ENCODE peak calls at places on chromosomes 4 and X, in six cellular contexts. A is astrocyte of the hippocampus; I is MCF 10A; Z is left ventricle myocardium inferior; P is stimulated activated CD4-positive, alpha-beta T cell treated with anti-CD3 and anti-CD28 coated beads, Interleukin-15, amount 100 ng/mL, for 1 hour; U is left kidney. F is an unnamed sample.

GRCh38 chr4:184439856-184440592 is 34.3 kb downstream of the IRF2 start:
- DNase-seq in P (no peak), A (no peak), Z (no peak), I (no peak), U (peak; percentile 32), F (no peak)

GRCh38 chr4:121069419-121069818 is 2.9 kb downstream of the NDNF start:
- DNase-seq in A (no peak), Z (no peak), I (no peak), U (no peak), P (no peak), F (no peak)

GRCh38 chr4:92264163-92264562 is 39.6 kb upstream of the GRID2 start:
- DNase-seq in U (no peak), A (no peak), P (no peak), Z (no peak), I (no peak), F (no peak)

GRCh38 chr4:60216752-60217151 is 983.4 kb upstream of the ADGRL3 start:
- DNase-seq in U (no peak), I (peak; percentile 76), Z (no peak), P (no peak), A (peak; percentile 2), F (peak; percentile 56)

GRCh38 chr4:7781361-7781760 is 158.3 kb downstream of the AFAP1 start:
- DNase-seq in U (peak; percentile 22), Z (no peak), A (peak; percentile 28), P (no peak), I (no peak), F (no peak)

GRCh38 chrX:16882702-16883486 is 12.7 kb upstream of the RBBP7 start:
- DNase-seq in A (peak; percentile 81), P (peak; percentile 30), Z (peak; percentile 50), U (peak; percentile 88), I (peak; percentile 72), F (peak; percentile 9)

GRCh38 chrX:41084044-41084359 is 1.2 kb upstream of the USP9X start:
- DNase-seq in A (no peak), P (no peak), Z (no peak), U (no peak), I (no peak), F (no peak)

GRCh38 chr4:55635760-55636621 is at the start of gene NMU:
- DNase-seq in I (peak; percentile 82), A (peak; percentile 76), Z (peak; percentile 27), P (no peak), U (peak; percentile 78), F (peak; percentile 12)

GRCh38 chrX:12581546-12581945 is 209.7 kb upstream of the PRPS2 start:
- DNase-seq in P (no peak), I (peak; percentile 75), Z (no peak), U (no peak), A (no peak), F (peak; percentile 27)

GRCh38 chr4:154741877-154742851 is 1.6 kb upstream of the LRAT start:
- DNase-seq in A (peak; percentile 51), P (no peak), Z (no peak), I (no peak), U (peak; percentile 53), F (no peak)

F was measured in NCI-H226.